ENCODE peak calls at places on chromosomes 13 and 19, in seven cellular contexts. Y, C, B, Q, E, L and P are unnamed samples. For H4K20me1, the result is how much of the 10 kb centered on the place peaks cover.

GRCh38 chr13:110238795-110239194 is 68.2 kb downstream of the COL4A1 start:
- DNase-seq in L (no peak), E (no peak), B (no peak), C (no peak), Y (no peak), Q (no peak), P (no peak)

GRCh38 chr13:97855570-97855970 is 97.9 kb upstream of the IPO5 start:
- DNase-seq in B (peak), E (peak), Y (peak), Q (peak), L (peak), C (peak), P (peak)

GRCh38 chr13:32121316-32121715 is 89.7 kb downstream of the FRY start:
- DNase-seq in E (no peak), C (no peak), B (no peak), Y (no peak), Q (no peak), L (no peak), P (no peak)

GRCh38 chr19:35027851-35028599 is 2.2 kb upstream of the SCN1B start:
- DNase-seq in Y (no peak), E (no peak), L (peak), B (no peak), Q (peak), C (no peak), P (no peak)

GRCh38 chr19:1767464-1767933 is 14.2 kb downstream of the ONECUT3 start:
- DNase-seq in Y (peak), Q (no peak), C (peak), B (no peak), E (peak), L (peak), P (peak)

GRCh38 chr19:6744381-6745288 is 5.2 kb downstream of the TRIP10 start:
- DNase-seq in C (no peak), L (peak), B (no peak), Y (peak), Q (peak), E (no peak), P (no peak)

GRCh38 chr13:36332986-36333385 is 13.2 kb downstream of the SPART start:
- DNase-seq in Q (peak), B (no peak), C (no peak), L (peak), E (no peak), Y (no peak), P (no peak)

GRCh38 chr19:48006762-48007161 is 12.3 kb downstream of the ELSPBP1 start:
- DNase-seq in L (no peak), Y (no peak), C (peak), B (peak), Q (no peak), E (peak), P (no peak)

GRCh38 chr19:42201489-42202289 is 15.8 kb downstream of the DEDD2 start:
- DNase-seq in E (no peak), B (no peak), Y (no peak), Q (no peak), L (no peak), C (no peak), P (peak)

GRCh38 chr19:6423499-6424189 is 967 bp downstream of the KHSRP start:
- DNase-seq in E (peak), Y (peak), Q (peak), L (peak), B (no peak), C (peak), P (peak)

GRCh38 chr19:32104465-32105235 is 240.8 kb upstream of the ZNF507 start:
- DNase-seq in B (no peak), L (peak), E (no peak), Q (peak), Y (no peak), C (no peak), P (no peak)

GRCh38 chr19:45315304-45315703 is 7.4 kb downstream of the CKM start:
- DNase-seq in E (no peak), Q (no peak), B (no peak), L (no peak), C (no peak), Y (no peak), P (no peak)

GRCh38 chr13:70544706-70545105 is 436.5 kb upstream of the KLHL1 start:
- DNase-seq in Q (no peak), L (no peak), B (no peak), E (no peak), C (no peak), Y (no peak), P (peak)

GRCh38 chr13:114339779-114340534 is 25.7 kb downstream of the CHAMP1 start:
- DNase-seq in Q (peak), E (no peak), L (peak), B (peak), C (peak), Y (no peak), P (peak)

GRCh38 chr13:109496216-109496615 is 290.2 kb downstream of the IRS2 start:
- DNase-seq in L (no peak), C (no peak), B (no peak), Q (no peak), E (no peak), Y (no peak), P (no peak)

GRCh38 chr19:29216021-29216420 is 3.1 kb upstream of the UQCRFS1 start:
- DNase-seq in B (no peak), Y (no peak), C (no peak), Q (no peak), L (no peak), E (no peak), P (no peak)

GRCh38 chr13:20182231-20182846 is 10.4 kb downstream of the GJB2 start:
- DNase-seq in Q (peak), Y (peak), L (peak), C (peak), B (peak), E (peak), P (peak)

GRCh38 chr19:36775768-36776167 is 3.2 kb upstream of the ZNF850 start:
- DNase-seq in Y (no peak), L (no peak), E (no peak), C (no peak), B (no peak), Q (peak), P (no peak)

GRCh38 chr19:42023121-42023942 is 29.3 kb upstream of the ATP1A3 start:
- DNase-seq in B (peak), Q (peak), C (peak), E (peak), L (peak), Y (peak), P (peak)

GRCh38 chr19:4186087-4186993 is 3.9 kb downstream of the ANKRD24 start:
- DNase-seq in Q (peak), L (peak), C (peak), Y (peak), E (peak), B (peak), P (peak)

GRCh38 chr19:55034751-55035150 is 3.3 kb downstream of the GP6 start:
- DNase-seq in Y (no peak), E (no peak), Q (no peak), C (no peak), B (no peak), L (no peak), P (no peak)

GRCh38 chr19:11420429-11420893 is 1.3 kb upstream of the RGL3 start:
- DNase-seq in C (no peak), Y (peak), Q (no peak), L (no peak), B (no peak), E (peak), P (no peak)

GRCh38 chr13:80374453-80374852 is 33.5 kb upstream of the SPRY2 start:
- DNase-seq in C (no peak), B (no peak), L (no peak), Q (no peak), E (no peak), Y (no peak), P (no peak)

GRCh38 chr13:44879452-44880058 is 109.7 kb downstream of the NUFIP1 start:
- DNase-seq in E (no peak), L (peak), B (peak), Q (peak), Y (no peak), C (no peak), P (no peak)

GRCh38 chr13:65841156-65841555 is 1389.0 kb downstream of the PCDH9 start:
- DNase-seq in C (no peak), Y (no peak), L (no peak), E (no peak), B (no peak), Q (peak), P (no peak)

DNA sequence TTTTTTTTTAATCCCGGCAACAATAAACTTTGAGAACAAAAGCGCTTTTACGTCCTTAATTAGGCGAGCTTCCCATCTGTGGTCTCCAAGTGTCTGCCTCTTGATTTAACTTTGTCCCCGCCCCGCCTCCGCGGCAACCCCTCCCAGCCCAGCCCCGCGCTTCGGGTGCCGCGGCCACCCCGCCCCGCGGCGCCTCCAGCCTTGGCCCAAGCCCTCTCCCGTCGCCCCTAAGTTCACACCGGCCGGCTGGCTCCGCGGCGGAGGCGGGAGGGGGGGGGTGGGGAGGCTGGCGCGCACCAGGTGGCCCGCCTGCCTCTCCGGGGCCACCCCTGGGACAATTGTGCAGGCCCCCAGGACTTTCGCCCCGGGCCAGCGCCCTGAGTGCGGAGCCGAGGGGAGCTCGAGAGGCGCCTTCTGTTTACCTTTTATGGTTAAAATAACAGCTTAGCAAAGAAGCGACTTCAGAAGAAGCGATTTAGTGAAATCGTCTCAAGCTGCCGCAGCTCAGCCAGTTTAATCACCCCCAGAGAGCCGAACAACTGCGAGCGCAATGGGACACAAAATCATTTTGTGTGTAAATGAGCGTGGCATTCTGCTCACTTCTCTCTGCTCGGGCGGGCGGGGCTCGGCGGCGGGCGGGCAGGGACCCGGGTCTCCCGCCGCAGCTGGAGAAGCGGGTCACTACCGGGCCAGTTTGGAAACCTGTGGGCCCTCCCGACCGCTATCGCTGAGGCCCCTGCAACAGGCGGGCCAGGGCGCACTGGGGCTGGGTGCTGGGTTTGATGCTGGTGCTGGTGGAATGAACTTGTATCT is 1.4 kb downstream of the KCTD15 start:
- DNase-seq in L (no peak), E (peak), Y (peak), C (no peak), B (no peak), Q (peak), P (no peak)
- TF ChIP-seq EZH2 in L (no peak), E (no peak), Y (no peak), C (no peak), B (no peak), Q (no peak), P (no peak)

GRCh38 chr13:112762690-112763080 is 72.8 kb downstream of the ATP11A start:
- DNase-seq in Y (no peak), B (no peak), C (no peak), E (no peak), L (no peak), Q (no peak), P (no peak)
- H4K20me1 ChIP-seq in Y (under half), B (under half), C (half or more), E (under half), L (under half), Q (under half), P (under half)

GRCh38 chr19:18791315-18791678 is 192 bp upstream of the COMP start:
- DNase-seq in B (no peak), L (no peak), E (no peak), Y (no peak), C (no peak), Q (no peak), P (no peak)

GRCh38 chr19:18790566-18791314 is at the start of gene COMP:
- DNase-seq in E (no peak), Q (no peak), C (no peak), L (no peak), Y (peak), B (no peak), P (no peak)

GRCh38 chr19:18789883-18790565 is 1.1 kb downstream of the COMP start:
- DNase-seq in E (peak), Y (peak), B (no peak), Q (peak), C (no peak), L (no peak), P (no peak)

GRCh38 chr19:18788782-18789421 is 2.2 kb downstream of the COMP start:
- DNase-seq in B (no peak), Q (no peak), E (no peak), L (no peak), Y (no peak), C (no peak), P (no peak)

DNA sequence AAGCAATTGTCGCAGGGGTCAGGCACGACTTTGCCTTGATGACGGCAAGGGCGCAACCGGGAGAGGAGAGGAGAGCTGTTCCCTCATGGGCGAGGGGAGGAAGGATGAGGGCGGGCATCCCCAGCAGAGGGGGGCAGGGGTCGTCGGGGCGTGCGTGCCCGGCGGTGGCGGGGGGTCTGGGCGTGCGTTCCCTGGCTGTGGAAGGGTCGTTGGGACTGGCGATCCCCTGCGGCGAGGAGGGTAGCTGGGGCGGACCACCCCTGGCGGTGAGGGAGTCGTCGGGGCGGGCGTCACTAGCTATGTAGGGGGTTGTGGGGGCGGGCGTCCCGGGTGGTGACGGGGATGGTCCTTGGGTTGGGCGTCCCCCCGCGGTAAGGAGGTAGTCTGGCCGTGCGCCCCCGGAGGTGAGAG is 1.7 kb downstream of the COMP start:
- DNase-seq in L (no peak), B (no peak), E (no peak), C (no peak), Y (no peak), Q (no peak), P (no peak)
- TF ChIP-seq EZH2 in L (no peak), B (no peak), E (no peak), C (no peak), Y (peak), Q (no peak), P (no peak)

GRCh38 chr19:49599378-49600298 is 8.7 kb downstream of the PRR12 start:
- DNase-seq in B (no peak), Q (no peak), C (no peak), E (no peak), L (no peak), Y (no peak), P (no peak)
- H4K20me1 ChIP-seq in B (under half), Q (under half), C (half or more), E (under half), L (under half), Y (half or more), P (under half)

DNA sequence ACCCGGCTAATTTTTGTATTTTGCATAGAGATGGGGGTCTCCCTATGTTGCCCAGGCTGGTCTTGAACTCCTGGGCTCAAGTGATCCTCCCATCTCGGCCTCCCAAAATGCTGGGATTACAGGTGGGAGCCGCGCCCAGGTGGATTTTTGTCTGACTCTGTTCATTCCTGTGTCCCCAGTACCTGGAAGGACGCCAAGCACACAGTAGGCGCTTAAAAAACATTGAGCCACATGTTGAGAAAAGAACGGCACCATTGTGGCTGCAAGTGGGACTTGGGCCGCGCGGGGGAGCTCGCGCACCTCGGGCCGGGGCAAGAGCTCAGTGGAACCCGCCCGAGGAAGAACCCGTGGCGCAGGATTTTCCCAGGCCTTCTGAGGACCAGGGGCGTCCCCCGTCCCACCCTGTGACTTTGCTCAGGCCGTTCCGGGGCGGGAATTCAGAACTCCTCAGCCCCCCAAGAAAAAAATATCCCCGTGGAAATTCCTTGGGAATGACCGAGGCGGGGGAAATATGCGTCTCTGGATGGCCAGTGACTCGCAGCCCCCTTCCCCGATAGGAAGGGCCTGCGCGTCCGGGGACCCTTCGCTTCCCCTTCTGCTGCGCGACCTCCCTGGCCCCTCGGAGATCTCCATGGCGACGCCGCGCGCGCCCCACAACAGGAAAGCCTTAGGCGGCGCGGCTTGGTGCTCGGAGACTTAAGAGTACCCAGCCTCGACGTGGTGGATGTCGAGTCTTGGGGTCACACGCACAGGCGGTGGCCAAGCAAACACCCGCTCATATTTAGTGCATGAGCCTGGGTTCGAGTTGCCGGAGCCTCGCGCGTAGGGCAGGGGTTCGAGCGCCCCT is 1.4 kb upstream of the ICAM1 start:
- DNase-seq in L (peak), B (peak), Y (peak), C (peak), E (peak), Q (peak), P (peak)
- TF ChIP-seq EZH2 in L (no peak), B (no peak), Y (peak), C (no peak), E (no peak), Q (no peak), P (no peak)